ENCODE peak calls at places on chromosomes 3 and 15, in four cellular contexts. D, N, X and A are unnamed samples.

GRCh38 chr3:115165266-115165665 is 18.2 kb upstream of the ZBTB20 start:
- DNase-seq in N (no peak), D (no peak), X (no peak), A (no peak)

GRCh38 chr3:138114988-138115971 is at the start of gene DZIP1L:
- DNase-seq in D (peak), N (peak), X (peak), A (peak)

GRCh38 chr3:40971191-40972168 is 227.8 kb upstream of the CTNNB1 start:
- DNase-seq in X (peak), N (peak), D (no peak), A (peak)

GRCh38 chr3:151093148-151093547 is 7.7 kb downstream of the MED12L start:
- DNase-seq in D (no peak), X (no peak), N (no peak), A (no peak)

GRCh38 chr15:29805043-29805707 is 17.1 kb downstream of the TJP1 start:
- DNase-seq in D (no peak), N (no peak), X (no peak), A (no peak)

GRCh38 chr15:43270676-43271306 is 4.1 kb upstream of the TGM5 start:
- DNase-seq in X (no peak), D (no peak), N (peak), A (no peak)

GRCh38 chr3:72134989-72135451 is 350.1 kb upstream of the PROK2 start:
- DNase-seq in X (no peak), N (no peak), D (no peak), A (no peak)

GRCh38 chr15:37096878-37097568 is 3.3 kb downstream of the MEIS2 start:
- DNase-seq in N (peak), X (no peak), D (no peak), A (no peak)

GRCh38 chr3:39379778-39380155 is 3.4 kb upstream of the SLC25A38 start:
- DNase-seq in N (no peak), D (no peak), X (no peak), A (no peak)

GRCh38 chr3:171679011-171679492 is 131.2 kb downstream of the PLD1 start:
- DNase-seq in N (no peak), D (no peak), X (no peak), A (no peak)

GRCh38 chr15:65434201-65434600 is 11.5 kb upstream of the IGDCC4 start:
- DNase-seq in D (no peak), X (no peak), N (no peak), A (no peak)

GRCh38 chr3:17154221-17154620 is 269.5 kb downstream of the PLCL2 start:
- DNase-seq in X (no peak), D (no peak), N (no peak), A (no peak)
- TF ChIP-seq POLR2A in X (no peak), D (no peak), N (no peak), A (no peak)

GRCh38 chr3:132242790-132243189 is 74.4 kb upstream of the ACP3 start:
- DNase-seq in X (no peak), N (no peak), D (no peak), A (no peak)
- TF ChIP-seq POLR2AphosphoS5 in X (no peak), N (no peak), D (no peak), A (no peak)

GRCh38 chr15:68229386-68230156 is at the start of gene CLN6:
- DNase-seq in D (peak), N (peak), X (peak), A (peak)
- TF ChIP-seq POLR2A in D (peak), N (no peak), X (no peak), A (peak)

GRCh38 chr3:29683306-29683993 is 402.6 kb downstream of the RBMS3 start:
- DNase-seq in N (no peak), X (no peak), D (no peak), A (no peak)
- TF ChIP-seq POLR2AphosphoS5 in N (no peak), X (no peak), D (no peak), A (no peak)